ENCODE peak calls at places on chromosomes 6 and 20, in nine cellular contexts. Q is NCI-H1417 treated with DMSO at 0.1 percent for 48 hours; K is cardiac fibroblast; I is HS-5; R is CD8-positive, alpha-beta memory T cell; C is C1 segment of cervical spinal cord; D is effector CD4-positive, alpha-beta T cell; F is dorsolateral prefrontal cortex; J is stimulated activated CD4-positive, alpha-beta T cell treated with anti-CD3 and anti-CD28 coated beads, Interleukin-15, amount 100 ng/mL, for 1 hour. N is an unnamed sample.

GRCh38 chr20:23189341-23189740 is 103.2 kb upstream of the CD93 start:
- DNase-seq in Q (no peak), R (no peak), D (no peak), J (no peak), K (no peak), F (no peak), I (no peak), C (no peak), N (no peak)

GRCh38 chr20:25136643-25137559 is 55.0 kb upstream of the VSX1 start:
- DNase-seq in F (peak; percentile 80), D (no peak), C (peak; percentile 86), J (no peak), R (no peak), K (peak; percentile 87), I (peak; percentile 82), Q (no peak), N (peak; percentile 58)

GRCh38 chr6:32194825-32195651 is 2.6 kb upstream of the GPSM3 start:
- DNase-seq in C (no peak), D (no peak), K (peak; percentile 79), I (no peak), J (no peak), Q (no peak), R (no peak), F (no peak), N (peak; percentile 84)

GRCh38 chr6:7249946-7250643 is 62.9 kb downstream of the SSR1 start:
- DNase-seq in Q (no peak), J (no peak), D (no peak), K (no peak), R (no peak), F (peak; percentile 16), I (no peak), C (no peak), N (no peak)

GRCh38 chr20:57683876-57684275 is 25.9 kb downstream of the PMEPA1 start:
- DNase-seq in J (no peak), C (no peak), D (no peak), R (no peak), I (no peak), K (no peak), F (no peak), Q (no peak), N (no peak)

GRCh38 chr6:166907871-166908806 is 48.2 kb downstream of the RNASET2 start:
- DNase-seq in Q (no peak), C (no peak), D (no peak), I (no peak), J (no peak), R (no peak), F (no peak), K (no peak), N (no peak)

GRCh38 chr6:51702851-51703250 is 384.6 kb downstream of the PKHD1 start:
- DNase-seq in R (no peak), F (no peak), C (no peak), I (no peak), Q (no peak), K (no peak), D (no peak), J (no peak), N (no peak)

GRCh38 chr6:39543117-39543516 is 182.1 kb downstream of the KIF6 start:
- DNase-seq in Q (no peak), C (peak; percentile 22), I (no peak), R (no peak), F (no peak), J (no peak), D (no peak), K (no peak), N (no peak)

GRCh38 chr20:63054695-63055240 is 48.0 kb upstream of the BHLHE23 start:
- DNase-seq in F (peak; percentile 39), C (no peak), J (no peak), I (no peak), D (no peak), Q (no peak), K (no peak), R (no peak), N (no peak)

GRCh38 chr20:25437153-25437581 is 29.7 kb downstream of the GINS1 start:
- DNase-seq in D (no peak), R (no peak), I (no peak), C (no peak), J (no peak), K (no peak), Q (no peak), F (no peak), N (no peak)

GRCh38 chr6:35082046-35082732 is 59.0 kb downstream of the TCP11 start:
- DNase-seq in Q (no peak), I (no peak), K (no peak), D (no peak), F (peak; percentile 25), J (no peak), R (no peak), C (no peak), N (no peak)